ENCODE peak calls at places on chromosomes 16 and 17, in four cellular contexts. One of them, this sample, is unnamed.
A peak's percentile ranks its signal among the peaks of the same experiment; 100 is the strongest.

GRCh38 chr16:23334421-23334853 is 32.3 kb downstream of the SCNN1B start:
- DNase-seq in heart left ventricle: no peak
- DNase-seq in left ventricle myocardium inferior: no peak
- DNase-seq in WERI-Rb-1: no peak
- DNase-seq in this sample: no peak

GRCh38 chr17:35895602-35896001 is 15.4 kb upstream of the CCL5 start:
- DNase-seq in WERI-Rb-1: no peak
- DNase-seq in heart left ventricle: no peak
- DNase-seq in left ventricle myocardium inferior: no peak
- DNase-seq in this sample: no peak

GRCh38 chr16:56346131-56346890 is 79.0 kb downstream of the AMFR start:
- DNase-seq in left ventricle myocardium inferior: no peak
- DNase-seq in WERI-Rb-1: no peak
- DNase-seq in heart left ventricle: peak; percentile 7
- DNase-seq in this sample: no peak

GRCh38 chr17:6047966-6048365 is 22.2 kb upstream of the WSCD1 start:
- DNase-seq in WERI-Rb-1: no peak
- DNase-seq in heart left ventricle: no peak
- DNase-seq in left ventricle myocardium inferior: no peak
- DNase-seq in this sample: no peak

GRCh38 chr17:17056167-17056562 is 13.9 kb downstream of the MPRIP start:
- DNase-seq in heart left ventricle: peak; percentile 23
- DNase-seq in left ventricle myocardium inferior: no peak
- DNase-seq in WERI-Rb-1: no peak
- DNase-seq in this sample: no peak

GRCh38 chr16:70460737-70461261 is 6.4 kb downstream of the FCSK start:
- DNase-seq in left ventricle myocardium inferior: no peak
- DNase-seq in WERI-Rb-1: no peak
- DNase-seq in heart left ventricle: no peak
- DNase-seq in this sample: no peak

GRCh38 chr16:77336637-77337036 is 98.2 kb downstream of the ADAMTS18 start:
- DNase-seq in WERI-Rb-1: no peak
- DNase-seq in heart left ventricle: no peak
- DNase-seq in left ventricle myocardium inferior: no peak
- DNase-seq in this sample: no peak

GRCh38 chr17:4548721-4549531 is 6.3 kb downstream of the MYBBP1A start:
- DNase-seq in WERI-Rb-1: no peak
- DNase-seq in heart left ventricle: peak; percentile 16
- DNase-seq in left ventricle myocardium inferior: no peak
- DNase-seq in this sample: no peak

GRCh38 chr16:66406534-66407368 is 20.3 kb upstream of the BEAN1 start:
- DNase-seq in WERI-Rb-1: peak; percentile 82
- DNase-seq in left ventricle myocardium inferior: peak; percentile 89
- DNase-seq in heart left ventricle: peak; percentile 89
- DNase-seq in this sample: peak; percentile 89

GRCh38 chr16:57736419-57737281 is 1.1 kb downstream of the KATNB1 start:
- DNase-seq in left ventricle myocardium inferior: peak; percentile 16
- DNase-seq in heart left ventricle: no peak
- DNase-seq in WERI-Rb-1: no peak
- DNase-seq in this sample: no peak

GRCh38 chr17:39174907-39175694 is 9.1 kb upstream of the ARL5C start:
- DNase-seq in heart left ventricle: peak; percentile 89
- DNase-seq in left ventricle myocardium inferior: peak; percentile 79
- DNase-seq in WERI-Rb-1: peak; percentile 89
- DNase-seq in this sample: peak; percentile 78

GRCh38 chr17:40467281-40467867 is 24.1 kb downstream of the IGFBP4 start:
- DNase-seq in WERI-Rb-1: no peak
- DNase-seq in left ventricle myocardium inferior: no peak
- DNase-seq in heart left ventricle: no peak
- DNase-seq in this sample: no peak

GRCh38 chr16:8505327-8505991 is 84.9 kb downstream of the TMEM114 start:
- DNase-seq in WERI-Rb-1: no peak
- DNase-seq in heart left ventricle: no peak
- DNase-seq in left ventricle myocardium inferior: no peak
- DNase-seq in this sample: no peak

GRCh38 chr17:77571562-77571981 is 386.9 kb upstream of the TNRC6C start:
- DNase-seq in WERI-Rb-1: no peak
- DNase-seq in heart left ventricle: no peak
- DNase-seq in left ventricle myocardium inferior: no peak
- DNase-seq in this sample: peak; percentile 16

GRCh38 chr17:44864831-44865230 is 17.1 kb downstream of the HIGD1B start:
- DNase-seq in left ventricle myocardium inferior: no peak
- DNase-seq in heart left ventricle: no peak
- DNase-seq in WERI-Rb-1: no peak
- DNase-seq in this sample: no peak

GRCh38 chr16:83967838-83968482 is at the start of gene NECAB2:
- DNase-seq in left ventricle myocardium inferior: peak; percentile 62
- DNase-seq in heart left ventricle: peak; percentile 64
- DNase-seq in WERI-Rb-1: peak; percentile 49
- DNase-seq in this sample: peak; percentile 93

GRCh38 chr16:65195998-65196397 is 74.1 kb upstream of the CDH11 start:
- DNase-seq in left ventricle myocardium inferior: no peak
- DNase-seq in WERI-Rb-1: no peak
- DNase-seq in heart left ventricle: no peak
- DNase-seq in this sample: no peak

GRCh38 chr16:14106961-14107360 is 35.8 kb downstream of the MRTFB start:
- DNase-seq in WERI-Rb-1: no peak
- DNase-seq in heart left ventricle: no peak
- DNase-seq in left ventricle myocardium inferior: no peak
- DNase-seq in this sample: no peak

GRCh38 chr17:15377200-15377599 is 35.8 kb upstream of the TEKT3 start:
- DNase-seq in WERI-Rb-1: no peak
- DNase-seq in left ventricle myocardium inferior: no peak
- DNase-seq in heart left ventricle: no peak
- DNase-seq in this sample: no peak

GRCh38 chr16:4393243-4393606 is 21.6 kb downstream of the VASN start:
- DNase-seq in WERI-Rb-1: no peak
- DNase-seq in heart left ventricle: peak; percentile 27
- DNase-seq in left ventricle myocardium inferior: no peak
- DNase-seq in this sample: peak; percentile 61

GRCh38 chr17:45318561-45319230 is 1.9 kb upstream of the MAP3K14 start:
- DNase-seq in left ventricle myocardium inferior: no peak
- DNase-seq in WERI-Rb-1: no peak
- DNase-seq in heart left ventricle: no peak
- DNase-seq in this sample: no peak

GRCh38 chr16:57482845-57483545 is 3.3 kb downstream of the DOK4 start:
- DNase-seq in WERI-Rb-1: no peak
- DNase-seq in heart left ventricle: no peak
- DNase-seq in left ventricle myocardium inferior: no peak
- DNase-seq in this sample: no peak

GRCh38 chr16:71432906-71433305 is 8.9 kb downstream of the TLE7 start:
- DNase-seq in WERI-Rb-1: no peak
- DNase-seq in heart left ventricle: no peak
- DNase-seq in left ventricle myocardium inferior: no peak
- DNase-seq in this sample: peak; percentile 38

GRCh38 chr17:29597361-29598172 is 4.6 kb downstream of the ANKRD13B start:
- DNase-seq in heart left ventricle: peak; percentile 29
- DNase-seq in left ventricle myocardium inferior: no peak
- DNase-seq in WERI-Rb-1: no peak
- DNase-seq in this sample: no peak

GRCh38 chr17:80253631-80254395 is 6.8 kb upstream of the RNF213 start:
- DNase-seq in left ventricle myocardium inferior: no peak
- DNase-seq in WERI-Rb-1: no peak
- DNase-seq in heart left ventricle: no peak
- DNase-seq in this sample: no peak

GRCh38 chr17:3813171-3813570 is 12.2 kb upstream of the ITGAE start:
- DNase-seq in WERI-Rb-1: no peak
- DNase-seq in left ventricle myocardium inferior: no peak
- DNase-seq in heart left ventricle: no peak
- DNase-seq in this sample: peak; percentile 57

GRCh38 chr16:86346034-86346433 is 164.3 kb upstream of the FOXF1 start:
- DNase-seq in heart left ventricle: no peak
- DNase-seq in left ventricle myocardium inferior: no peak
- DNase-seq in WERI-Rb-1: no peak
- DNase-seq in this sample: no peak

GRCh38 chr17:5499790-5500189 is 13.4 kb downstream of the MIS12 start:
- DNase-seq in left ventricle myocardium inferior: no peak
- DNase-seq in heart left ventricle: no peak
- DNase-seq in WERI-Rb-1: peak; percentile 38
- DNase-seq in this sample: peak; percentile 17

GRCh38 chr17:79115487-79115886 is 40.9 kb downstream of the ENGASE start:
- DNase-seq in left ventricle myocardium inferior: no peak
- DNase-seq in heart left ventricle: no peak
- DNase-seq in WERI-Rb-1: no peak
- DNase-seq in this sample: no peak

GRCh38 chr17:82911822-82912221 is 72.0 kb upstream of the ZNF750 start:
- DNase-seq in WERI-Rb-1: no peak
- DNase-seq in left ventricle myocardium inferior: no peak
- DNase-seq in heart left ventricle: no peak
- DNase-seq in this sample: peak; percentile 27

GRCh38 chr16:35295856-35296255 is 1836.4 kb downstream of the TP53TG3F start:
- DNase-seq in WERI-Rb-1: no peak
- DNase-seq in heart left ventricle: no peak
- DNase-seq in left ventricle myocardium inferior: no peak
- DNase-seq in this sample: no peak

GRCh38 chr17:2396192-2396567 is 4.7 kb downstream of the MNT start:
- DNase-seq in left ventricle myocardium inferior: no peak
- DNase-seq in WERI-Rb-1: no peak
- DNase-seq in heart left ventricle: no peak
- DNase-seq in this sample: no peak
- H3K4me3 ChIP-seq in left ventricle myocardium inferior: peak overlapping the region; percentile 87
- H3K4me3 ChIP-seq in WERI-Rb-1: peak overlapping the region; percentile 22
- H3K4me3 ChIP-seq in heart left ventricle: peak overlapping the region; percentile 48
- H3K4me3 ChIP-seq in this sample: peak overlapping the region; percentile 45

GRCh38 chr16:89949756-89950155 is 1.2 kb downstream of the DEF8 start:
- DNase-seq in left ventricle myocardium inferior: no peak
- DNase-seq in heart left ventricle: no peak
- DNase-seq in WERI-Rb-1: no peak
- DNase-seq in this sample: peak; percentile 75
- H3K4me3 ChIP-seq in left ventricle myocardium inferior: peak overlapping the region; percentile 81
- H3K4me3 ChIP-seq in heart left ventricle: peak overlapping the region; percentile 59
- H3K4me3 ChIP-seq in WERI-Rb-1: no peak overlapping the region
- H3K4me3 ChIP-seq in this sample: no peak overlapping the region

DNA sequence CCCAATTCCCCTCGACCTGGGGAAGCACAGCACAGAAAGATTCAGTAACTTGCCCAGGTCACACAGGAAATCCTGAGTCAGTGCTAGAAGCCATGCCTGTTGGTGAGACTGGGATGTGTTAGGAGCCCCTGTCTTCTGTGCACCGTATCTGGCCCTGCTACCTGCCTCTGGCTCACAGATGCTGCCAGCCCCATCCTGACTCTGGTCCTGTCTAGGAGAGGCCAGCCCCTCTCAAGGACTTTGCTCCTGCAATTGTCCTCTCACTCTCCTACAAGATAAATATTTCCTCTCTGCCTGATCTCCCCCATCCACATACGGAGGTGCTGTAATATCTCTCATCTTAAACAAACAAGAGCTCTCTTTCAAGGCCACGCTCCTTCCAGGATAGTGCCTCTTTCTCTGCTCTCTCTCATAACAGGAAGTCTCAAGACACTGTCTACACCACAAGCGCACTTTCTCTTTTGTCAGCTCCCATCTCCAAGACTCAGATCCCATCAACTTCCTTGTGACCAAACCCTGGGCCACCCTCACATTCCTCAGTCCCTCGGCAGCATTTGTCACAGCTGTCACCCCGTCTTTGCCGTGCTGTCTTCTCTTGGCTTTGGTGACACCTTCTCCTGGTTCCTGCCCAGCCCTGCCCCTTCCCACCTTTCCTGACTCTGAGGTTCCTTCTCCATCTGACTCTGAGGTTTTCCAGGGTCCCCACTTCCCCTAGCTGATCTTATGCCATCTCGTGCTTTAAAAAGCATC is 1.9 kb downstream of the SLC13A2 start:
- DNase-seq in left ventricle myocardium inferior: no peak
- DNase-seq in heart left ventricle: no peak
- DNase-seq in WERI-Rb-1: no peak
- DNase-seq in this sample: no peak
- H3K4me3 ChIP-seq in left ventricle myocardium inferior: no peak overlapping the region
- H3K4me3 ChIP-seq in heart left ventricle: no peak overlapping the region
- H3K4me3 ChIP-seq in WERI-Rb-1: no peak overlapping the region
- H3K4me3 ChIP-seq in this sample: no peak overlapping the region

GRCh38 chr16:31920373-31920772 is 46.8 kb downstream of the ZNF267 start:
- DNase-seq in left ventricle myocardium inferior: no peak
- DNase-seq in WERI-Rb-1: no peak
- DNase-seq in heart left ventricle: no peak
- DNase-seq in this sample: no peak

GRCh38 chr16:31913668-31914067 is 40.1 kb downstream of the ZNF267 start:
- DNase-seq in heart left ventricle: no peak
- DNase-seq in WERI-Rb-1: no peak
- DNase-seq in left ventricle myocardium inferior: no peak
- DNase-seq in this sample: no peak

DNA sequence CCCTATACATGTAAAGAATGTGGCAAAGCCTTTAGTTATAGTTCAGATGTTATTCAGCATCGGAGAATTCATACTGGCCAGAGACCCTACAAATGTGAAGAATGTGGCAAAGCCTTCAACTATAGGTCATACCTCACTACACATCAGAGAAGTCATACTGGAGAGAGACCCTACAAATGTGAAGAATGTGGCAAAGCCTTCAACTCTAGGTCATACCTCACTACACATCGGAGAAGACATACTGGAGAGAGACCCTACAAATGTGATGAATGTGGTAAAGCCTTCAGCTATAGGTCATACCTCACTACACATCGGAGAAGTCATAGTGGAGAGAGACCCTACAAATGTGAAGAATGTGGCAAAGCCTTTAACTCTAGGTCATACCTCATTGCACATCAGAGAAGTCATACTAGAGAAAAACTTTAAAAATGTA is 42.5 kb downstream of the ZNF267 start:
- DNase-seq in heart left ventricle: no peak
- DNase-seq in left ventricle myocardium inferior: no peak
- DNase-seq in WERI-Rb-1: no peak
- DNase-seq in this sample: no peak
- H3K4me3 ChIP-seq in heart left ventricle: no peak overlapping the region
- H3K4me3 ChIP-seq in left ventricle myocardium inferior: no peak overlapping the region
- H3K4me3 ChIP-seq in WERI-Rb-1: no peak overlapping the region
- H3K4me3 ChIP-seq in this sample: no peak overlapping the region

GRCh38 chr17:41773190-41773588 is 13.3 kb downstream of the JUP start:
- DNase-seq in WERI-Rb-1: no peak
- DNase-seq in left ventricle myocardium inferior: peak; percentile 78
- DNase-seq in heart left ventricle: peak; percentile 89
- DNase-seq in this sample: peak; percentile 87
- H3K4me3 ChIP-seq in WERI-Rb-1: no peak overlapping the region
- H3K4me3 ChIP-seq in left ventricle myocardium inferior: peak overlapping the region; percentile 34
- H3K4me3 ChIP-seq in heart left ventricle: no peak overlapping the region
- H3K4me3 ChIP-seq in this sample: no peak overlapping the region

DNA sequence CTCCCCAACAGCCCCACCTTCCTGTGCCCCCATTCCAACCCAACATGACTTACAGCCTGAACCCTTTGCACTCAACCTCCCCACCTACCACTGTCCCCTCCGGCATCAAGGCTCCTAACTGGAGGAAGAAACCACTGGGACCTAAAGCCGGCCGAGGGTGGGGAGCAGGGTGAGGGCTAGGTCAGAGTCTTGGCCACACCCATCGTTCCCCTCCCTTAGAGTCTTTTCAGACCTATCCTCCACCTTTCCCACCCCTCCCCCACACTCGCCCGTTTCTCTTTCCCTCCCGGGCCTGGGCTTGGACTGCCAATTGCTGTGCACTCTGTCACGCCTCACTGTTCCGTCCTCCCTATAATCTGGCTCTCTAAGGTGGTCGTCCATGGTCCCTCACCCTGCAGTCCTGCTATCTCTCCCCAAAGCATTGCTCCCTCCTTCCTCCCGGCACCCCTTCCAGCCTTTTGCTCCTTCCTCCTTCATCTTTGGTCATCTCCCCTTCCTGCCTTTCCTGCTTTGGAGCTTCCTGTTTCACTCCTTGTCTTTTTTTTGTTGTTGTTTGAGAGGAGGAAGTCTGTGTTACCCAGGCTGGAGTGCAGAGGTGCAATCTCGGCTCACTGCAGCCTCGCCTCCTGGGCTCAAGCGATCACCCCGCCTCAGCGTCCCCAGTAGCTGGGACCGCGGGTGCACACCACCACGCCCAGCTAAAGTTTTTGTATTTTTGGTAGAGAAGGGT is 958 bp upstream of the CLDN7 start:
- DNase-seq in WERI-Rb-1: peak; percentile 57
- DNase-seq in left ventricle myocardium inferior: no peak
- DNase-seq in heart left ventricle: peak; percentile 33
- DNase-seq in this sample: peak; percentile 61
- H3K4me3 ChIP-seq in WERI-Rb-1: no peak overlapping the region
- H3K4me3 ChIP-seq in left ventricle myocardium inferior: peak overlapping the region; percentile 68
- H3K4me3 ChIP-seq in heart left ventricle: peak overlapping the region; percentile 64
- H3K4me3 ChIP-seq in this sample: peak overlapping the region; percentile 73